ENCODE peak calls at places on chromosomes 5 and 9, in seven cellular contexts. R is suprapubic skin, J is pancreas, V is lower lobe of right lung, C is sigmoid colon, H is bronchial epithelial cell, F is BJ. M is an unnamed sample.

GRCh38 chr9:27367922-27368316 is 71.0 kb upstream of the EQTN start:
- DNase-seq in R (no peak), J (no peak), V (no peak), C (no peak), H (no peak), F (no peak), M (no peak)

GRCh38 chr5:61171479-61171878 is 9.2 kb upstream of the SMIM15 start:
- DNase-seq in R (no peak), J (no peak), V (no peak), C (no peak), H (no peak), F (no peak), M (no peak)

GRCh38 chr5:125302577-125302976 is 556.1 kb upstream of the ZNF608 start:
- DNase-seq in R (no peak), J (no peak), V (no peak), C (no peak), H (peak), F (no peak), M (no peak)

GRCh38 chr5:79143684-79144379 is 32.2 kb downstream of the BHMT start:
- DNase-seq in R (no peak), J (no peak), V (no peak), C (no peak), H (peak), F (no peak), M (peak)

GRCh38 chr5:36366883-36367282 is 65.2 kb upstream of the RANBP3L start:
- DNase-seq in R (no peak), J (no peak), V (no peak), C (no peak), H (no peak), F (no peak), M (no peak)

GRCh38 chr5:32428426-32428825 is 16.1 kb downstream of the ZFR start:
- DNase-seq in R (no peak), J (no peak), V (no peak), C (no peak), H (no peak), F (no peak), M (no peak)

GRCh38 chr9:92808726-92809451 is 44.3 kb upstream of the BICD2 start:
- DNase-seq in R (no peak), J (peak), V (peak), C (peak), H (peak), F (no peak), M (peak)

GRCh38 chr9:81132318-81132717 is 557.0 kb downstream of the TLE1 start:
- DNase-seq in R (no peak), J (no peak), V (no peak), C (no peak), H (peak), F (no peak), M (no peak)

GRCh38 chr5:122259995-122260394 is 52.0 kb upstream of the SNCAIP start:
- DNase-seq in R (no peak), J (no peak), V (no peak), C (peak), H (peak), F (peak), M (peak)

GRCh38 chr9:77793909-77794308 is 145.8 kb upstream of the GNA14 start:
- DNase-seq in R (no peak), J (no peak), V (no peak), C (no peak), H (peak), F (peak), M (no peak)

GRCh38 chr9:35691325-35691631 is 1.6 kb upstream of the TPM2 start:
- DNase-seq in R (no peak), J (no peak), V (no peak), C (no peak), H (no peak), F (no peak), M (no peak)

GRCh38 chr5:32595118-32595517 is 9.8 kb downstream of the SUB1 start:
- DNase-seq in R (no peak), J (no peak), V (no peak), C (no peak), H (no peak), F (no peak), M (no peak)

GRCh38 chr9:90964101-90965020 is 162.7 kb downstream of the SYK start:
- DNase-seq in R (peak), J (peak), V (peak), C (no peak), H (no peak), F (no peak), M (no peak)
- H3K4me3 ChIP-seq in R (peak), J (no peak), V (no peak), C (peak), H (no peak), F (no peak), M (no peak)

GRCh38 chr9:127971357-127972315 is 9.2 kb downstream of the EEIG1 start:
- DNase-seq in R (no peak), J (peak), V (peak), C (peak), H (no peak), F (no peak), M (no peak)
- H3K4me3 ChIP-seq in R (peak), J (no peak), V (no peak), C (peak), H (no peak), F (no peak), M (no peak)

DNA sequence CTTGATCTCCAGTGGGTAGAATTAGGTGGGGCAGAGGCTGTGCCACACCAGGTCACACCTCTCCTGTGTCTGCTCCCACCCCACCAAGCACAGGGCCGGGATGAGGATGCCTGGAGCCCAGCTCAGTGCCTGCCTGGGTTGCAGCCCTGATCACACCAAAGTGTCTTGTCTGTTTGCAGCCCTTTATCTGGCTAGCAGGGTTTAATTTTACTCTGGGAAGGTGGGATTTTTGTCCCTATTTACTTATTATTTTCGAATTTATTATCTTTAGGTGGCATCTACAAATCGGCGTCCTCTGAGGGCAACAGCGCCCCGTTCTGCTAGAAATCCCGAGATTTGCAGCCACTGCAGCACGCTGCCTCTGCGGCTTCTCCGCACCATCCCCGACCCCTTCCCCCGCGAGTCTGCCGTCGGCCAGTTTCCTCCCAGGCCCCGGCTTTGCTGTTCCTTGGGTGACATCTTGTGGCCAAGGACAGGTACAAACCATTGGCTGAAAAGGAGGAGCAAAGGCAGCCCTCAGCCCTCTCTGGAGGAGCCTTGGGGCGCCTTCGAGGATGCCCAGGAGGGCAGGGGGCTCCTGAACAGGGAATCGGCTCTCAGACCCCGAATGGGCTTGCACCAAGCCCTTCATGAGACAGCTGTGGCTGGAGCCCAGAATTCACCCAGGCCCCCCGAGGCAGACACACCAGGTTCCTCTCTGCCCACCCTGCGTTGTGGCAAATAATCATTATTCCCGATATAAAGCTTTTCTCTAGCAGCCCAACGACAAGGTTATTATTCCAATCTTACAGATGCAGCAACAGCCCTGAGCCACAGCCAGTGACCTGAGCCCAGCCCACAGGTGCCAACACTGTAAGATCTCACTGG is 113.0 kb downstream of the GAPVD1 start:
- DNase-seq in R (peak), J (peak), V (peak), C (peak), H (peak), F (peak), M (peak)
- H3K4me3 ChIP-seq in R (peak), J (no peak), V (peak), C (peak), H (peak), F (peak), M (no peak)

DNA sequence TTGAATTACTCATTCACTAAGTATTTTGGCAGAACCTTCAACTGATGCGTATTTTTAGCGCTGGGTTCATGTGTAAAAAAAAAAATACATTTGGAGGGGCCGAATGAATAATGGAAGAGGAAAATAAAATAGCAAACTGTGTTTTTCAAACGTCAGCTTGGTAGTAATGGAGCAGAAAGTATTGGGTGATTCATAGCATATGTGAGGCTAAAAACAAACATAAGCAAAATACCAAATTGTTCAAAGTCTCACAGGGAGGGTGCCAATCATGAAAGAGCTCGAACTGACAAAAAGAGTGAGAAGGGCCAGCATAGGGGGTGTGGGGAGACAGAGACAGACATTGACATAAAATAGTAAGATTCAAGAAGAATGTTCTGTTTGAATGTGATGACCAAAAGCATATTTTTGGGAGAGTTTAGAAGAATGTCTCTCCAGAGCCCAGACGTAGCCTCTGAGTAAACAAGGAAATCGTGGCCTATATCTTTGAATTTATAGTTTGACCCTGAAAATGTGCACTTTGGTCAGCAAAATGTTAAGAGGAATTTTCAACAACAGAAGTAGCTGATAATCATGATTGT is 174.9 kb upstream of the HMHB1 start:
- DNase-seq in R (no peak), J (no peak), V (no peak), C (no peak), H (no peak), F (no peak), M (no peak)
- H3K4me3 ChIP-seq in R (no peak), J (no peak), V (no peak), C (no peak), H (no peak), F (no peak), M (no peak)

GRCh38 chr5:173857231-173857630 is 30.9 kb upstream of the CPEB4 start:
- DNase-seq in R (no peak), J (no peak), V (no peak), C (no peak), H (no peak), F (no peak), M (no peak)

GRCh38 chr5:173858675-173859121 is 29.5 kb upstream of the CPEB4 start:
- DNase-seq in R (no peak), J (no peak), V (no peak), C (no peak), H (no peak), F (no peak), M (no peak)

GRCh38 chr5:173862047-173862477 is 26.1 kb upstream of the CPEB4 start:
- DNase-seq in R (no peak), J (no peak), V (no peak), C (no peak), H (no peak), F (no peak), M (no peak)

GRCh38 chr5:173858025-173858674 is 30.0 kb upstream of the CPEB4 start:
- DNase-seq in R (no peak), J (no peak), V (no peak), C (no peak), H (no peak), F (no peak), M (no peak)

DNA sequence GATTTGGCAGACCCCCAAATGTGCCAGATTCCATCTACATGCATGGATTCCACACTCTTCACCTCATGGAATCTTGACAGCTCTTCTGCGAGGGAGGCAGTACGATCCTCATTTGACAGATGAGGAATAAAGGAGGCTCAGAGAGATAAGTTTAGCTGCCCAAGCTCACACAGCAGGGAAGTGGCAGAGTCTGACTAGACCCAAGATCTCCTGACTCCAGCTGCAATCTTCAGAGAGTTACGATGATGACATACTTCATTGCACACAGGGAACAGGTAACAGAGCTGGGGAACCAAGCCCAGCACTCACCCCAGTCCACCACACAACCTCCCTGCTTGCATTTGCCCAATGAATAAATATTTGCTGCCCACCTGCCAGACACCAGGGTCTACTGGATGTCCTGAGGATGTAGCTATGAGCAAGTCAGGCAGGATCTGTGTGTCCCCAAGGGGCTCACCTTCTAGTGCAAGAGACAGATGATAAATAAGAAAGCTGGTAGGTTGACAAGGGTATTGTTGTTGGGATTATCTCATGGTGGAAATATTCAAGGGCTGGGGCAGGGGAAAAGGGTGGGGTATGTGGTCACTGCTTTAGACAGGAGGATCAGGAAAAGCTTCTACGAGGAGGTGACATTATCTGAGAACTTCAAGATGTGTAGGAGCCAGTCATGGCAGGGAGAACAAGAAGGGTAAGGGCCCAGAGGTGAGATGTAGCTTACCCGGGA is 28.7 kb upstream of the CPEB4 start:
- DNase-seq in R (no peak), J (no peak), V (no peak), C (no peak), H (no peak), F (no peak), M (no peak)
- H3K4me3 ChIP-seq in R (no peak), J (no peak), V (no peak), C (no peak), H (no peak), F (no peak), M (no peak)